ENCODE peak calls at places on chromosomes 7 and 10, in four cellular contexts. Z is breast epithelium, Y is GM12891, B is anterior cingulate cortex. I is an unnamed sample.
A peak's percentile ranks its signal among the peaks of the same experiment; 100 is the strongest.

GRCh38 chr7:94620703-94621118 is 35.2 kb downstream of the SGCE start:
- DNase-seq in B (peak; percentile 9), Y (no peak), Z (peak; percentile 54), I (no peak)

GRCh38 chr7:151281686-151282085 is 33.2 kb upstream of the SMARCD3 start:
- DNase-seq in Y (no peak), Z (no peak), B (no peak), I (no peak)

GRCh38 chr10:101779544-101780186 is 3.6 kb downstream of the NPM3 start:
- DNase-seq in Y (peak; percentile 79), B (peak; percentile 42), Z (peak; percentile 41), I (no peak)

GRCh38 chr7:102042016-102042656 is 224.7 kb downstream of the CUX1 start:
- DNase-seq in Z (no peak), B (no peak), Y (no peak), I (no peak)

GRCh38 chr10:132972149-132972985 is 30.0 kb upstream of the CFAP46 start:
- DNase-seq in Z (no peak), B (no peak), Y (no peak), I (no peak)

GRCh38 chr10:100104300-100104699 is 22.6 kb upstream of the CPN1 start:
- DNase-seq in Z (no peak), Y (no peak), B (no peak), I (no peak)

GRCh38 chr10:35857860-35858259 is 215.8 kb upstream of the FZD8 start:
- DNase-seq in Z (no peak), B (no peak), Y (no peak), I (no peak)

GRCh38 chr7:43768201-43768893 is 9.9 kb downstream of the BLVRA start:
- DNase-seq in B (no peak), Z (no peak), Y (no peak), I (no peak)

GRCh38 chr7:126803060-126803665 is 449.6 kb downstream of the GRM8 start:
- DNase-seq in Y (peak; percentile 39), B (no peak), Z (peak; percentile 21), I (peak; percentile 61)

GRCh38 chr10:84784749-84785148 is 456.4 kb downstream of the CCSER2 start:
- DNase-seq in Y (no peak), B (no peak), Z (no peak), I (no peak)

GRCh38 chr10:70694410-70695179 is 22.3 kb downstream of the ADAMTS14 start:
- DNase-seq in Z (no peak), B (no peak), Y (no peak), I (no peak)

GRCh38 chr10:35822316-35822715 is 180.2 kb upstream of the FZD8 start:
- DNase-seq in Z (peak; percentile 91), Y (no peak), B (peak; percentile 25), I (peak; percentile 74)

GRCh38 chr7:31875424-31875823 is 188.4 kb downstream of the PPP1R17 start:
- DNase-seq in B (no peak), Y (no peak), Z (no peak), I (no peak)

GRCh38 chr10:63066606-63067005 is 66.5 kb upstream of the NRBF2 start:
- DNase-seq in B (no peak), Y (no peak), Z (no peak), I (no peak)

GRCh38 chr10:92387289-92387940 is 96.4 kb downstream of the MARCHF5 start:
- DNase-seq in Y (no peak), Z (no peak), B (no peak), I (peak; percentile 94)

GRCh38 chr7:106063692-106064091 is 48.4 kb downstream of the SYPL1 start:
- DNase-seq in Z (no peak), B (no peak), Y (no peak), I (no peak)

GRCh38 chr7:135597181-135597925 is 39.6 kb downstream of the NUP205 start:
- DNase-seq in Z (no peak), B (no peak), Y (no peak), I (no peak)

GRCh38 chr7:4084271-4084670 is 597.8 kb upstream of the FOXK1 start:
- DNase-seq in B (no peak), Z (no peak), Y (no peak), I (no peak)

GRCh38 chr7:5491251-5492044 is 67.8 kb upstream of the TNRC18 start:
- DNase-seq in B (no peak), Z (no peak), Y (no peak), I (no peak)

GRCh38 chr7:47336178-47337020 is 245.5 kb downstream of the TNS3 start:
- DNase-seq in Z (peak; percentile 39), Y (no peak), B (no peak), I (no peak)

GRCh38 chr10:103616705-103617361 is 123.3 kb downstream of the NEURL1 start:
- DNase-seq in B (no peak), Y (no peak), Z (peak; percentile 53), I (no peak)

GRCh38 chr10:23413629-23414089 is 25.2 kb upstream of the OTUD1 start:
- DNase-seq in Y (peak; percentile 5), Z (no peak), B (no peak), I (no peak)

GRCh38 chr7:140773104-140773503 is 76.6 kb downstream of the NDUFB2 start:
- DNase-seq in Y (no peak), B (no peak), Z (no peak), I (no peak)

GRCh38 chr7:98423043-98423442 is 22.2 kb upstream of the BAIAP2L1 start:
- DNase-seq in Y (no peak), Z (no peak), B (no peak), I (no peak)

GRCh38 chr7:83648464-83649241 is at the start of gene SEMA3E:
- DNase-seq in Z (peak; percentile 37), B (no peak), Y (no peak), I (peak; percentile 54)

GRCh38 chr7:45177801-45178200 is 20.2 kb downstream of the RAMP3 start:
- DNase-seq in B (no peak), Y (no peak), Z (no peak), I (no peak)

GRCh38 chr10:24618401-24618800 is 105.3 kb downstream of the ARHGAP21 start:
- DNase-seq in Y (no peak), B (no peak), Z (no peak), I (no peak)

GRCh38 chr10:98309366-98310355 is 41.7 kb upstream of the LOXL4 start:
- DNase-seq in Y (no peak), B (peak; percentile 51), Z (peak; percentile 67), I (peak; percentile 86)

GRCh38 chr7:38448842-38449241 is 175.4 kb upstream of the TARP start:
- DNase-seq in B (no peak), Y (no peak), Z (no peak), I (no peak)

GRCh38 chr7:135905355-135905754 is 71.8 kb downstream of the MTPN start:
- DNase-seq in B (no peak), Y (no peak), Z (no peak), I (no peak)

GRCh38 chr7:12389089-12389700 is 14.5 kb downstream of the VWDE start:
- DNase-seq in B (no peak), Y (no peak), Z (no peak), I (no peak)

GRCh38 chr7:151740180-151740845 is 136.6 kb downstream of the PRKAG2 start:
- DNase-seq in Y (no peak), Z (no peak), B (no peak), I (no peak)

GRCh38 chr10:128695931-128696330 is 569.7 kb upstream of the MKI67 start:
- DNase-seq in Z (no peak), B (no peak), Y (no peak), I (no peak)

I was measured in H1.